ENCODE peak calls at places on chromosome X, in four cellular contexts. P is hepatocyte, B is lung, A is endodermal cell. E is an unnamed sample.

GRCh38 chrX:48540015-48540350 is 469 bp downstream of the TBC1D25 start:
- DNase-seq in P (peak), B (no peak), A (no peak), E (no peak)

GRCh38 chrX:1185556-1185955 is 26.9 kb downstream of the CRLF2 start:
- DNase-seq in A (peak), P (no peak), B (no peak), E (no peak)

GRCh38 chrX:68196939-68197791 is 236.1 kb downstream of the OPHN1 start:
- DNase-seq in A (peak), B (no peak), P (peak), E (peak)

GRCh38 chrX:150044556-150044955 is 106.3 kb upstream of the EOLA2 start:
- DNase-seq in P (no peak), B (no peak), A (no peak), E (peak)

GRCh38 chrX:52544147-52544840 is 27.4 kb upstream of the XAGE1B start:
- DNase-seq in B (no peak), A (no peak), P (no peak), E (no peak)

GRCh38 chrX:77299549-77299948 is 147.6 kb upstream of the FGF16 start:
- DNase-seq in B (no peak), A (no peak), P (no peak), E (no peak)

GRCh38 chrX:134990475-134991473 is at the start of gene SMIM10:
- DNase-seq in P (peak), A (peak), B (peak), E (peak)

GRCh38 chrX:42149786-42150185 is 226.4 kb upstream of the CASK start:
- DNase-seq in B (no peak), A (no peak), P (peak), E (no peak)

GRCh38 chrX:7133036-7133412 is 14.5 kb upstream of the STS start:
- DNase-seq in B (peak), P (no peak), A (peak), E (peak)

GRCh38 chrX:149490100-149490499 is 15.0 kb downstream of the IDS start:
- DNase-seq in A (no peak), P (no peak), B (no peak), E (peak)

GRCh38 chrX:148813422-148813821 is 313.0 kb downstream of the AFF2 start:
- DNase-seq in P (no peak), B (no peak), A (no peak), E (no peak)

GRCh38 chrX:109049903-109050302 is 313.5 kb upstream of the IRS4 start:
- DNase-seq in A (peak), B (no peak), P (no peak), E (no peak)

GRCh38 chrX:150162141-150162540 is 201.0 kb upstream of the MAMLD1 start:
- DNase-seq in A (peak), B (no peak), P (no peak), E (no peak)

GRCh38 chrX:11151799-11152591 is 40.9 kb downstream of the HCCS start:
- DNase-seq in A (no peak), P (no peak), B (no peak), E (no peak)

GRCh38 chrX:80810365-80810978 is 795 bp upstream of the BRWD3 start:
- DNase-seq in A (no peak), B (no peak), P (no peak), E (no peak)

GRCh38 chrX:33133320-33133719 is 78.0 kb downstream of the DMD start:
- DNase-seq in A (no peak), P (no peak), B (no peak), E (no peak)

GRCh38 chrX:120251471-120252011 is 929 bp downstream of the ZBTB33 start:
- DNase-seq in P (peak), B (no peak), A (peak), E (peak)

GRCh38 chrX:30308263-30309138 is 689 bp downstream of the NR0B1 start:
- DNase-seq in A (peak), B (no peak), P (peak), E (no peak)

GRCh38 chrX:30312858-30313257 is 3.7 kb upstream of the NR0B1 start:
- DNase-seq in A (no peak), B (no peak), P (no peak), E (peak)

GRCh38 chrX:30310429-30311206 is 1.4 kb upstream of the NR0B1 start:
- DNase-seq in A (no peak), B (no peak), P (no peak), E (no peak)

GRCh38 chrX:30307466-30307865 is 1.7 kb downstream of the NR0B1 start:
- DNase-seq in A (no peak), B (no peak), P (no peak), E (no peak)

GRCh38 chrX:30309139-30309571 is at the start of gene NR0B1:
- DNase-seq in B (no peak), A (peak), P (peak), E (no peak)
- H3K4me3 ChIP-seq in B (no peak), A (peak), P (no peak), E (peak)

GRCh38 chrX:2677764-2678163 is 13.3 kb upstream of the CD99 start:
- DNase-seq in A (peak), P (peak), B (peak), E (peak)
- H3K4me3 ChIP-seq in A (no peak), P (no peak), B (no peak), E (no peak)

GRCh38 chrX:23332888-23333821 is 1.5 kb upstream of the PTCHD1 start:
- DNase-seq in B (no peak), P (peak), A (peak), E (no peak)
- H3K4me3 ChIP-seq in B (no peak), P (peak), A (peak), E (no peak)

GRCh38 chrX:132294776-132295495 is 75.7 kb upstream of the RAP2C start:
- DNase-seq in P (no peak), A (no peak), B (no peak), E (no peak)

GRCh38 chrX:132294192-132294591 is 74.9 kb upstream of the RAP2C start:
- DNase-seq in P (no peak), A (no peak), B (no peak), E (no peak)

DNA sequence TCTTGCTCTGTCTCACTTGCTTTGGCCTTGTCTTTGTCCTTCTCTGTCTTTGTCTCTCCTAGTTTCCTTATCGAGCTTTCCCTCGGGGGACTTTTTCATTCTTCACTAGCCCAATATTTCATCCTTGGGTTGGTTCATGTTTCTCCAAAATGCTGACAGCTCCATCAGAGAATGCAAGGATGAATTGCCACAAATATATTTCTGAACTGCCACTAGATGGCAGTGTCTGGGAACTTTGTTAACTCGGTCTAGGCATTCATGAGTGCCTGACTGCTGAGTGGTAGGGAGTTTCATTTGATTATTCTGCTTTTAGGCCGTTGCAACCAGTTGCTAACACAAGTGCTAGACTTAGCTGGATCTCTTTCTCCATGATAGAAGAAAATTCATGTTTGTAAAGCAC is 73.5 kb upstream of the RAP2C start:
- DNase-seq in B (no peak), P (peak), A (peak), E (peak)
- H3K4me3 ChIP-seq in B (no peak), P (no peak), A (no peak), E (no peak)

GRCh38 chrX:16970977-16971376 is 24.5 kb downstream of the REPS2 start:
- DNase-seq in B (no peak), A (no peak), P (no peak), E (peak)
- H3K4me3 ChIP-seq in B (no peak), A (no peak), P (no peak), E (no peak)

GRCh38 chrX:57900961-57901360 is 9.3 kb downstream of the ZXDA start:
- DNase-seq in A (no peak), B (no peak), P (no peak), E (peak)
- H3K4me3 ChIP-seq in A (no peak), B (no peak), P (no peak), E (no peak)

GRCh38 chrX:12975999-12976558 is 1.2 kb downstream of the TMSB4X start:
- DNase-seq in P (peak), B (peak), A (peak), E (peak)

GRCh38 chrX:12979011-12979629 is 4.2 kb downstream of the TMSB4X start:
- DNase-seq in P (no peak), B (no peak), A (no peak), E (no peak)

GRCh38 chrX:12977761-12978204 is 2.9 kb downstream of the TMSB4X start:
- DNase-seq in B (no peak), P (no peak), A (no peak), E (no peak)

GRCh38 chrX:12979630-12980015 is 4.7 kb downstream of the TMSB4X start:
- DNase-seq in A (no peak), B (no peak), P (no peak), E (no peak)

GRCh38 chrX:12978205-12979010 is 3.5 kb downstream of the TMSB4X start:
- DNase-seq in P (peak), A (peak), B (no peak), E (peak)
- H3K4me3 ChIP-seq in P (peak), A (peak), B (peak), E (peak)

GRCh38 chrX:46588263-46588662 is 14.7 kb downstream of the CHST7 start:
- DNase-seq in A (peak), P (no peak), B (no peak), E (peak)

GRCh38 chrX:46589977-46590723 is 16.6 kb downstream of the CHST7 start:
- DNase-seq in P (no peak), A (no peak), B (no peak), E (peak)

GRCh38 chrX:46582964-46583363 is 9.4 kb downstream of the CHST7 start:
- DNase-seq in P (no peak), A (no peak), B (no peak), E (peak)

GRCh38 chrX:46587158-46587557 is 13.6 kb downstream of the CHST7 start:
- DNase-seq in P (no peak), A (no peak), B (no peak), E (peak)

GRCh38 chrX:46587753-46588171 is 14.2 kb downstream of the CHST7 start:
- DNase-seq in A (peak), B (no peak), P (no peak), E (peak)
- H3K4me3 ChIP-seq in A (no peak), B (no peak), P (no peak), E (peak)

GRCh38 chrX:12805333-12805732 is 14.1 kb downstream of the PRPS2 start:
- DNase-seq in A (no peak), P (no peak), B (no peak), E (no peak)
- H3K4me3 ChIP-seq in A (no peak), P (no peak), B (no peak), E (no peak)

DNA sequence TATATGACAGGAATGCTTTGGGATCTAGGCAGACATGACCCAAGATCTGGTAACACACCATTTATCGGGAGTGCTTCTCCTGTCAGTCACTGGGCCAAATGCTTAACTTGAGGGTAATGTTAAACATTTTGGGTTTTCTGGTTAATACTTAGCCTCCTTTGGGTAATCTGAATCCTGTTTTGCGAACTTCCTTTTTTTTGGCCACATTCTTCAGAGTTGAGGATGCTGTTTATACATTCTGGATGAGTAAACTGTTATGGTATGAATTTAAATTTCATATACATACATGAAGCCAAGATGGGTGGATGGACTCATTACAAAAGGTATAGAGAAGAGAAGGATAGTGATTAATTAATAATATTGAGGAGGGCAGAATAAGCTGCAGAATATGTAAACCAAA is 36.1 kb downstream of the MID1IP1 start:
- DNase-seq in P (no peak), B (no peak), A (no peak), E (no peak)
- H3K4me3 ChIP-seq in P (no peak), B (no peak), A (no peak), E (no peak)